ENCODE peak calls at places on chromosome 7, in six cellular contexts. Y is ovary, D is cardiac muscle cell, C is gastrocnemius medialis, U is PC-3, F is fibroblast of lung. Q is an unnamed sample.

GRCh38 chr7:129959480-129960332 is 6.9 kb upstream of the UBE2H start:
- DNase-seq in Y (no peak), U (peak; percentile 8), D (no peak), C (no peak), F (no peak), Q (no peak)

GRCh38 chr7:157684596-157685429 is 348.0 kb downstream of the DNAJB6 start:
- DNase-seq in Y (no peak), U (no peak), D (no peak), F (peak; percentile 7), C (no peak), Q (no peak)

GRCh38 chr7:31986878-31987518 is 83.2 kb downstream of the PDE1C start:
- DNase-seq in U (peak; percentile 65), F (peak; percentile 73), C (no peak), D (no peak), Y (no peak), Q (no peak)

GRCh38 chr7:57216340-57216739 is 84.1 kb upstream of the ZNF479 start:
- DNase-seq in Y (no peak), D (peak; percentile 0), C (no peak), F (no peak), U (no peak), Q (no peak)

GRCh38 chr7:143360788-143361551 is 1.5 kb downstream of the FAM131B start:
- DNase-seq in Y (no peak), F (no peak), D (no peak), U (no peak), C (no peak), Q (no peak)

GRCh38 chr7:141699860-141700259 is 2.1 kb downstream of the DENND11 start:
- DNase-seq in D (no peak), F (no peak), C (no peak), U (no peak), Y (no peak), Q (no peak)

GRCh38 chr7:7017707-7018265 is 164.6 kb upstream of the C1GALT1 start:
- DNase-seq in F (no peak), D (no peak), Y (no peak), U (peak; percentile 93), C (no peak), Q (no peak)

GRCh38 chr7:82443801-82444219 is 233 bp upstream of the CACNA2D1 start:
- DNase-seq in F (peak; percentile 93), U (peak; percentile 5), C (peak; percentile 84), D (peak; percentile 89), Y (peak; percentile 82), Q (peak; percentile 91)

GRCh38 chr7:106239406-106239805 is 45.4 kb downstream of the NAMPT start:
- DNase-seq in F (no peak), D (no peak), Y (no peak), U (peak; percentile 95), C (no peak), Q (no peak)

GRCh38 chr7:1813394-1814088 is 143.5 kb downstream of the ELFN1 start:
- DNase-seq in F (no peak), Y (no peak), U (no peak), C (no peak), D (no peak), Q (no peak)

GRCh38 chr7:136245327-136246004 is 268.3 kb upstream of the MTPN start:
- DNase-seq in C (no peak), Y (no peak), D (no peak), U (no peak), F (no peak), Q (no peak)

GRCh38 chr7:94394399-94395140 is at the start of gene COL1A2:
- DNase-seq in Y (peak; percentile 93), F (peak; percentile 99), U (peak; percentile 7), D (peak; percentile 58), C (peak; percentile 19), Q (peak; percentile 59)

GRCh38 chr7:78367280-78367773 is 568.8 kb downstream of the PHTF2 start:
- DNase-seq in Y (no peak), U (no peak), C (no peak), D (no peak), F (no peak), Q (no peak)

GRCh38 chr7:105003275-105003674 is 10.7 kb upstream of the KMT2E start:
- DNase-seq in F (peak; percentile 86), U (peak; percentile 63), C (peak; percentile 54), Y (no peak), D (no peak), Q (peak; percentile 76)

GRCh38 chr7:23343102-23343501 is 44.0 kb downstream of the MALSU1 start:
- DNase-seq in Y (no peak), D (no peak), U (no peak), F (no peak), C (no peak), Q (no peak)

GRCh38 chr7:17105701-17106100 is 192.8 kb upstream of the AHR start:
- DNase-seq in U (no peak), C (no peak), F (peak; percentile 39), D (no peak), Y (no peak), Q (no peak)

GRCh38 chr7:2107386-2108085 is 125.2 kb downstream of the MAD1L1 start:
- DNase-seq in C (no peak), F (no peak), U (no peak), D (no peak), Y (no peak), Q (no peak)

GRCh38 chr7:97021443-97022261 is 3.0 kb downstream of the DLX5 start:
- DNase-seq in U (no peak), Y (no peak), D (no peak), F (no peak), C (no peak), Q (no peak)

GRCh38 chr7:9013940-9014339 is 580.5 kb downstream of the NXPH1 start:
- DNase-seq in F (no peak), U (no peak), C (no peak), Y (no peak), D (no peak), Q (no peak)

GRCh38 chr7:38411404-38411803 is 138.0 kb upstream of the TARP start:
- DNase-seq in U (peak; percentile 32), Y (no peak), D (peak; percentile 13), F (peak; percentile 3), C (no peak), Q (no peak)

GRCh38 chr7:133545613-133546012 is 292.7 kb downstream of the EXOC4 start:
- DNase-seq in D (no peak), U (peak; percentile 20), F (peak; percentile 67), Y (no peak), C (no peak), Q (no peak)

GRCh38 chr7:113094517-113095249 is 8.1 kb upstream of the GPR85 start:
- DNase-seq in Y (no peak), U (no peak), F (no peak), C (no peak), D (no peak), Q (no peak)

GRCh38 chr7:38637957-38638356 is 6.8 kb upstream of the AMPH start:
- DNase-seq in F (no peak), U (no peak), C (no peak), D (no peak), Y (no peak), Q (no peak)

GRCh38 chr7:73452999-73453635 is 19.5 kb downstream of the FZD9 start:
- DNase-seq in F (no peak), D (no peak), C (no peak), Y (no peak), U (no peak), Q (no peak)

GRCh38 chr7:16428672-16429071 is 7.3 kb upstream of the CRPPA start:
- DNase-seq in C (no peak), F (peak; percentile 90), U (peak; percentile 82), Y (no peak), D (no peak), Q (no peak)

DNA sequence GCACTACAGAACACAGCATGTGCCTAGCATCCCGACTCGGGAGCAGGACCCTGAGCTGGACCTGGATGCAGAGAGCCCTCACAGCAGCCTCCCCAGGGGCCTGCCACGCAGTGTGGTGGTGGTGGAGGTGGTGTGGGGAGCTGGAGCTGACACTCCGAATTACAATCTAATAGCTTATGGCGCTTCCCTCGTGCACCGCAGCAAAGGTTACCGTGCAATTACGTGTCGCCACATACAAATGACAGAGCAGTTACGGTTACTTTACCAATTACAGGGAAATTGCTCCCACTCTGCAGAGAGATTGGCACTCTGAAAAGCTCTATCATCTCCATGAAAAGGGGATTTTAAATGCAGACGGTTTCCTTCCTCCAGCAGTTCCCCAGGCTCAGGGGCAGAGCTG is 81.8 kb downstream of the PLXNA4 start:
- DNase-seq in C (no peak), D (no peak), U (no peak), F (no peak), Y (no peak), Q (no peak)
- H3K27ac ChIP-seq in C (no peak overlapping the region), D (no peak overlapping the region), U (no peak overlapping the region), F (no peak overlapping the region), Y (no peak overlapping the region), Q (no peak overlapping the region)

GRCh38 chr7:18402488-18403183 is 92.9 kb upstream of the HDAC9 start:
- DNase-seq in U (peak; percentile 66), C (no peak), D (no peak), Y (no peak), F (peak; percentile 82), Q (no peak)

GRCh38 chr7:18408868-18409267 is 86.7 kb upstream of the HDAC9 start:
- DNase-seq in C (no peak), Y (no peak), D (no peak), F (peak; percentile 16), U (no peak), Q (no peak)

GRCh38 chr7:18408461-18408860 is 87.1 kb upstream of the HDAC9 start:
- DNase-seq in D (no peak), U (peak; percentile 86), F (peak; percentile 93), Y (no peak), C (no peak), Q (no peak)

GRCh38 chr7:18405731-18406130 is 89.8 kb upstream of the HDAC9 start:
- DNase-seq in U (no peak), C (no peak), F (no peak), Y (no peak), D (no peak), Q (no peak)

DNA sequence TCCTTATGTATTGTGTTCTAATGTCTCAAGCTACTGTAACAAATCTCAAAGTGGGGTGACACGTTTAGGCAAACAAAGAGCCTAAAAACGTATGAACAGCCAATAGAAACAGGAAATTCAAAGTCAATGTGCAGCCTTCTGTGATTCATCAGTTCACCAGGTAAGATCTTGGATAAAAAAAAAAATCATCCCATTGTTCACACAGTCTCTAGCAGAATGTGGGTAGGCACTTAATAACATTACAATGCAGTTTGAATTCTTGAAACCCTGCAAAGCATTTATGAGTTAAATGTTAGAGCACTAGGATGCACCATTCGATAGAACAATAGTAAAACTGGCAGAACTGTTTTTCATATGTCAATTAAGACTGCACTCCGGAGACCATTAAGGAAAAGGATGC is 88.2 kb upstream of the HDAC9 start:
- DNase-seq in D (no peak), C (no peak), Y (no peak), F (no peak), U (peak; percentile 61), Q (no peak)
- H3K27ac ChIP-seq in D (no peak overlapping the region), C (no peak overlapping the region), Y (no peak overlapping the region), F (no peak overlapping the region), U (no peak overlapping the region), Q (no peak overlapping the region)

DNA sequence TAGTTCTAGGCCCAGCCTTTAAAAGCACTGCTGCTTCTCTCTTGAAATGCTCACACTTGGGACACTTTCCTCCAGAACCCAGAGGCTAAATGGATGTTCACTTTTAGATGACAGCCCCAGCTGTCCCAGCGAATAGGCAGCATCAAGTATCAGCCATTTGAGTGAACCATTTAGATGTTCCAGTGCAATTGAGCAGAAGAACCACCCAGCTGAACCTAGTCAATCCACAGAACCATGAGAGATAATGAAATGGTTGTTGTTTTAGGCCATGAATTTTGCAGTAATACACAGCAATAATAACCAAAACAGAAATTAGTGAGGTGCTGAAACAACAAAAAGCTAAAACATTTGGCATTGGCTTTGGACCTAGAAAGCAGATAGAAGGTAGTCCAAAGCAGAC is 273.9 kb downstream of the ETV1 start:
- DNase-seq in F (no peak), D (no peak), Y (no peak), C (no peak), U (no peak), Q (no peak)
- H3K27ac ChIP-seq in F (no peak overlapping the region), D (no peak overlapping the region), Y (no peak overlapping the region), C (no peak overlapping the region), U (no peak overlapping the region), Q (no peak overlapping the region)

GRCh38 chr7:30273552-30273951 is 10.8 kb upstream of the ZNRF2 start:
- DNase-seq in Y (no peak), D (no peak), C (no peak), F (no peak), U (no peak), Q (no peak)
- H3K27ac ChIP-seq in Y (no peak overlapping the region), D (no peak overlapping the region), C (no peak overlapping the region), F (no peak overlapping the region), U (no peak overlapping the region), Q (no peak overlapping the region)